ENCODE peak calls at places on chromosomes 7 and 10, in six cellular contexts. W, F, D, M, E and O are unnamed samples.

GRCh38 chr7:156397249-156397648 is 243.3 kb upstream of the RNF32 start:
- DNase-seq in W (no peak), F (no peak), D (no peak), M (no peak), E (no peak), O (no peak)

GRCh38 chr10:79098596-79099015 is 29.8 kb downstream of the ZMIZ1 start:
- DNase-seq in W (no peak), F (no peak), D (peak), M (no peak), E (no peak), O (no peak)

GRCh38 chr10:133159950-133160812 is at the start of gene KNDC1:
- DNase-seq in W (no peak), F (peak), D (peak), M (no peak), E (no peak), O (no peak)

GRCh38 chr7:116583653-116584052 is 58.8 kb downstream of the CAV1 start:
- DNase-seq in W (no peak), F (no peak), D (no peak), M (no peak), E (no peak), O (no peak)

GRCh38 chr7:1669954-1670893 is at the start of gene ELFN1:
- DNase-seq in W (no peak), F (peak), D (peak), M (peak), E (no peak), O (no peak)

GRCh38 chr10:84237199-84238051 is 3.9 kb downstream of the LRIT1 start:
- DNase-seq in W (no peak), F (no peak), D (no peak), M (no peak), E (no peak), O (no peak)

GRCh38 chr10:30803058-30803457 is 173.5 kb upstream of the LYZL2 start:
- DNase-seq in W (no peak), F (no peak), D (no peak), M (no peak), E (no peak), O (no peak)

GRCh38 chr10:51765284-51765971 is 66.0 kb upstream of the CSTF2T start:
- DNase-seq in W (no peak), F (no peak), D (no peak), M (no peak), E (no peak), O (no peak)

GRCh38 chr7:26201261-26202018 is at the start of gene CBX3:
- DNase-seq in W (peak), F (peak), D (peak), M (peak), E (peak), O (no peak)

GRCh38 chr7:11489280-11489679 is 342.7 kb downstream of the THSD7A start:
- DNase-seq in W (no peak), F (no peak), D (no peak), M (no peak), E (no peak), O (no peak)

GRCh38 chr7:82760092-82760491 is 316.5 kb upstream of the CACNA2D1 start:
- DNase-seq in W (no peak), F (no peak), D (peak), M (no peak), E (no peak), O (no peak)

GRCh38 chr10:131797626-131798025 is 103.2 kb upstream of the PPP2R2D start:
- DNase-seq in W (no peak), F (no peak), D (no peak), M (no peak), E (peak), O (no peak)

GRCh38 chr7:38938589-38938988 is 29.6 kb upstream of the VPS41 start:
- DNase-seq in W (no peak), F (no peak), D (no peak), M (no peak), E (no peak), O (no peak)

GRCh38 chr7:101162551-101163280 is 2.7 kb downstream of the VGF start:
- DNase-seq in W (no peak), F (peak), D (peak), M (no peak), E (no peak), O (no peak)

GRCh38 chr7:79462334-79462733 is 8.9 kb upstream of the MAGI2 start:
- DNase-seq in W (no peak), F (no peak), D (no peak), M (no peak), E (no peak), O (no peak)

GRCh38 chr10:128511284-128511683 is 385.1 kb upstream of the MKI67 start:
- DNase-seq in W (no peak), F (no peak), D (no peak), M (no peak), E (no peak), O (no peak)

GRCh38 chr7:133735222-133735621 is 391.9 kb upstream of the LRGUK start:
- DNase-seq in W (no peak), F (no peak), D (peak), M (no peak), E (no peak), O (no peak)

GRCh38 chr7:5702876-5703571 is 78.4 kb downstream of the RNF216 start:
- DNase-seq in W (peak), F (no peak), D (peak), M (peak), E (no peak), O (no peak)

GRCh38 chr10:63083904-63084689 is 49.0 kb upstream of the NRBF2 start:
- DNase-seq in W (peak), F (peak), D (peak), M (peak), E (peak), O (peak)

GRCh38 chr7:14899065-14899464 is 3.5 kb downstream of the DGKB start:
- DNase-seq in W (no peak), F (peak), D (no peak), M (no peak), E (no peak), O (no peak)

GRCh38 chr10:8158439-8159071 is 104.1 kb downstream of the GATA3 start:
- DNase-seq in W (no peak), F (no peak), D (no peak), M (no peak), E (no peak), O (no peak)

GRCh38 chr7:149620961-149621360 is 123.4 kb upstream of the ZNF746 start:
- DNase-seq in W (no peak), F (no peak), D (no peak), M (no peak), E (no peak), O (no peak)

GRCh38 chr7:81036041-81036440 is 117.2 kb upstream of the SEMA3C start:
- DNase-seq in W (no peak), F (peak), D (no peak), M (no peak), E (no peak), O (no peak)

GRCh38 chr7:87564290-87564963 is 36.3 kb downstream of the ABCB1 start:
- DNase-seq in W (no peak), F (no peak), D (no peak), M (peak), E (peak), O (no peak)

GRCh38 chr7:25849361-25850184 is 302.4 kb upstream of the NFE2L3 start:
- DNase-seq in W (peak), F (peak), D (peak), M (peak), E (no peak), O (peak)

GRCh38 chr7:30659312-30659711 is 22.9 kb downstream of the CRHR2 start:
- DNase-seq in W (no peak), F (peak), D (peak), M (no peak), E (no peak), O (no peak)

GRCh38 chr7:43522406-43523156 is 60.3 kb upstream of the STK17A start:
- DNase-seq in W (peak), F (peak), D (peak), M (no peak), E (no peak), O (peak)

GRCh38 chr7:97499204-97499603 is 232.7 kb upstream of the TAC1 start:
- DNase-seq in W (peak), F (peak), D (no peak), M (peak), E (peak), O (peak)

GRCh38 chr7:135645296-135645904 is 16.9 kb upstream of the STMP1 start:
- DNase-seq in W (peak), F (peak), D (peak), M (no peak), E (no peak), O (peak)

GRCh38 chr7:44154703-44155102 is 13.6 kb upstream of the MYL7 start:
- DNase-seq in W (no peak), F (no peak), D (no peak), M (no peak), E (no peak), O (no peak)

GRCh38 chr7:141710301-141710700 is 2.1 kb downstream of the WEE2 start:
- DNase-seq in W (no peak), F (no peak), D (no peak), M (no peak), E (no peak), O (no peak)
- TF ChIP-seq CTCF in W (no peak), F (no peak), D (no peak), M (no peak), E (no peak), O (no peak)

GRCh38 chr10:14163374-14164125 is 167.2 kb downstream of the FRMD4A start:
- DNase-seq in W (no peak), F (no peak), D (no peak), M (no peak), E (no peak), O (no peak)
- H3K4me3 ChIP-seq in W (no peak), F (no peak), D (no peak), M (no peak), E (no peak), O (no peak)

GRCh38 chr7:50212666-50213621 is 91.6 kb upstream of the IKZF1 start:
- DNase-seq in W (no peak), F (no peak), D (no peak), M (no peak), E (no peak), O (no peak)
- TF ChIP-seq CTCF in W (no peak), F (no peak), D (no peak), M (no peak), E (no peak), O (no peak)

GRCh38 chr10:125153693-125154490 is 6.5 kb downstream of the CTBP2 start:
- DNase-seq in W (no peak), F (no peak), D (peak), M (no peak), E (peak), O (no peak)

GRCh38 chr10:125155101-125155500 is 5.3 kb downstream of the CTBP2 start:
- DNase-seq in W (no peak), F (peak), D (no peak), M (no peak), E (no peak), O (no peak)

GRCh38 chr10:125156196-125156595 is 4.2 kb downstream of the CTBP2 start:
- DNase-seq in W (no peak), F (no peak), D (no peak), M (no peak), E (no peak), O (no peak)

GRCh38 chr10:125155669-125156068 is 4.7 kb downstream of the CTBP2 start:
- DNase-seq in W (no peak), F (no peak), D (no peak), M (no peak), E (no peak), O (no peak)

DNA sequence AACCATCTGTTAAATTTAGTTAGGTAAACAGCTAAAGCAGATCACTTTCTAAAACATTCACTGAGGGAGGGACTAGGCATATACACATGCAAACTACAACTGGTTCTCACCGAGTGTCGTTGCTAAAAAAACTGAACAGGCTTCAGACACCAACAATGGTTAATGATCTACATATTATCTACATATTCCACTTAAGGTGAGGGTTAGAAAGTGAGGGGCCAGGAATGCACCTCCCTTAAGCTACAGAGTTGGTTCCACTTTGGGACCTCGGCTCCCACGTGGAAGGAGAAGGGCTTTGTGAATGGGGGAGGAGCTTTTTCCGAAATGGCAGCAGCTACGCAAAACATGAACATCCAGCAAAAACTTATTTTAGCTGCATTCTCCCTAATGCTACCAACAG is 5.8 kb downstream of the CTBP2 start:
- DNase-seq in W (no peak), F (no peak), D (no peak), M (no peak), E (no peak), O (no peak)
- H3K4me3 ChIP-seq in W (peak), F (no peak), D (no peak), M (no peak), E (no peak), O (no peak)

GRCh38 chr7:158858592-158859503 is 2.5 kb downstream of the DYNC2I1 start:
- DNase-seq in W (no peak), F (peak), D (no peak), M (no peak), E (no peak), O (no peak)
- TF ChIP-seq CTCF in W (no peak), F (no peak), D (no peak), M (no peak), E (no peak), O (no peak)

GRCh38 chr10:103512591-103513382 is 19.3 kb downstream of the NEURL1 start:
- DNase-seq in W (no peak), F (no peak), D (no peak), M (peak), E (peak), O (no peak)
- H3K4me3 ChIP-seq in W (no peak), F (no peak), D (no peak), M (no peak), E (no peak), O (no peak)

DNA sequence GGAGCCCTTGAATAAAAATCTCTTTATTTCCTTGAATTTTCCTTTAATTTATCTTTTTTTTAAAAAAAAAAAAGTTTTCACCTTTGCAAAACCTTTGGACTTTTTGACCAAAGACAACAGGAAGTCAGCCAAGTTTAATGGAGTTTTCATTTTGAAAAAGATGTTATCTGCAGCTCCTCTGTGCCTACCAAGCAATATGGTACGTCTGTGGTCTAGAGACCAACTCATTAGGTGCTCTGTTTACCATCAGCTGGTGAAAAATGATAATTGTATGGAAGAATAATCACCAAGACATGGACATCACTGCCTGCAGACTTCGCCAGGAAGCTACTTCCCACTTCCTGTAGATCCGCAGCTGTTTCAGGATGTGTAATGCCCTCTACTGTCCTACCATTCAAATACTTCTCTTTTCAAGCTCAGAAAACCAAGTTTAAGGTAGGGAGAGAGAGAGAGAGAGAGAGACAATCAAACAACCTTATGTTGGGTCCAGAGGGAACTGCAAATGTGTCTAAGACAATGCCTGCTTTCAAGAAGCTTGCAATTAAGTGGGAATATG is 18.7 kb downstream of the PLXNA4 start:
- DNase-seq in W (no peak), F (peak), D (no peak), M (no peak), E (no peak), O (no peak)
- TF ChIP-seq CTCF in W (peak), F (peak), D (no peak), M (no peak), E (no peak), O (peak)

GRCh38 chr10:43594944-43595589 is 11.2 kb upstream of the ZNF485 start:
- DNase-seq in W (peak), F (peak), D (peak), M (no peak), E (peak), O (no peak)
- H3K4me3 ChIP-seq in W (peak), F (peak), D (peak), M (no peak), E (peak), O (no peak)

DNA sequence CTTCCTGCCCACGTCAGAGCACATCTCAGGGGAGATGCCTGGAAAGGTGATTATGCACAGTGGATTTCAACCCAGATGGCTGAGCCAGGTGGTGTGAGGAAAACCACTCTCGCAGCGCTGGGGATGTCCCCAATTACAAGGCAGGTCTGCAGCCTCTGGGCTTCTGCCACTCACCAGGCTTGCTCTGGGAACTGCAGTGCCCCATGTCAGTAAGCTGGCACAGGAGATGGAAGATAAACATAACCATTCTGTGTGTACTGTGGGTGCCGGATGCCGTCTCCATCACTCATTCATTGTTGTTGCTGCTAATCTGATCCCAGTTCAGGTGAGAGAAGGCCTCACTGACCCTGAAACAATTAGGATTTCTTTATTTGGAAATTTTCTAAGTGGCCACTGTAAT is 222.9 kb upstream of the PITRM1 start:
- DNase-seq in W (no peak), F (no peak), D (no peak), M (peak), E (no peak), O (no peak)
- TF ChIP-seq CTCF in W (no peak), F (no peak), D (no peak), M (no peak), E (no peak), O (no peak)

GRCh38 chr10:100744136-100744979 is 1.0 kb upstream of the PAX2 start:
- DNase-seq in W (no peak), F (no peak), D (no peak), M (no peak), E (no peak), O (no peak)

GRCh38 chr10:100743626-100744135 is 1.7 kb upstream of the PAX2 start:
- DNase-seq in W (no peak), F (peak), D (peak), M (no peak), E (peak), O (no peak)

GRCh38 chr10:100745882-100746412 is 565 bp downstream of the PAX2 start:
- DNase-seq in W (no peak), F (no peak), D (no peak), M (no peak), E (no peak), O (no peak)

GRCh38 chr10:100746413-100746931 is 1.1 kb downstream of the PAX2 start:
- DNase-seq in W (no peak), F (no peak), D (no peak), M (no peak), E (no peak), O (no peak)

GRCh38 chr10:100744980-100745881 is at the start of gene PAX2:
- DNase-seq in W (no peak), F (no peak), D (no peak), M (no peak), E (no peak), O (no peak)
- H3K4me3 ChIP-seq in W (no peak), F (no peak), D (no peak), M (no peak), E (peak), O (no peak)